ENCODE peak calls at places on chromosomes 16 and 17, in seven cellular contexts. S is heart left ventricle; K is astrocyte of the cerebellum; L is kidney; U is CD8-positive, alpha-beta T cell; F is DND-41; J is fibroblast of villous mesenchyme. Q is an unnamed sample.

GRCh38 chr17:82396601-82397435 is 21.3 kb upstream of the HEXD start:
- DNase-seq in S (peak; percentile 62), K (peak; percentile 33), L (peak; percentile 49), U (no peak), F (no peak), J (peak; percentile 91), Q (no peak)

GRCh38 chr17:40518401-40519088 is 17.1 kb upstream of the TNS4 start:
- DNase-seq in S (no peak), K (no peak), L (no peak), U (no peak), F (peak; percentile 43), J (no peak), Q (no peak)

GRCh38 chr16:84592718-84593117 is 25.2 kb downstream of the COTL1 start:
- DNase-seq in S (no peak), K (no peak), L (no peak), U (no peak), F (no peak), J (no peak), Q (no peak)

GRCh38 chr17:79630821-79631639 is 20.2 kb upstream of the RBFOX3 start:
- DNase-seq in S (no peak), K (no peak), L (no peak), U (no peak), F (peak; percentile 0), J (no peak), Q (no peak)

GRCh38 chr17:41965694-41966375 is 760 bp upstream of the CNP start:
- DNase-seq in S (peak; percentile 73), K (no peak), L (peak; percentile 91), U (peak; percentile 70), F (peak; percentile 30), J (peak; percentile 33), Q (peak; percentile 78)

GRCh38 chr16:85683363-85683762 is 5.4 kb downstream of the GINS2 start:
- DNase-seq in S (no peak), K (no peak), L (peak; percentile 39), U (no peak), F (no peak), J (no peak), Q (no peak)

GRCh38 chr16:88599092-88599733 is 29.0 kb downstream of the ZC3H18 start:
- DNase-seq in S (peak; percentile 91), K (no peak), L (peak; percentile 87), U (no peak), F (no peak), J (no peak), Q (no peak)

GRCh38 chr17:59266748-59267147 is 46.4 kb downstream of the GDPD1 start:
- DNase-seq in S (no peak), K (no peak), L (no peak), U (no peak), F (no peak), J (peak; percentile 46), Q (no peak)

GRCh38 chr16:89375021-89375420 is 115.3 kb downstream of the ANKRD11 start:
- DNase-seq in S (no peak), K (no peak), L (no peak), U (no peak), F (no peak), J (peak; percentile 83), Q (peak; percentile 61)

GRCh38 chr16:71853413-71853812 is 7.6 kb downstream of the ATXN1L start:
- DNase-seq in S (no peak), K (no peak), L (no peak), U (no peak), F (no peak), J (no peak), Q (peak; percentile 88)

GRCh38 chr16:23877107-23878070 is 41.6 kb downstream of the PRKCB start:
- DNase-seq in S (no peak), K (no peak), L (no peak), U (no peak), F (no peak), J (no peak), Q (peak; percentile 41)

GRCh38 chr16:80663078-80663477 is 122.3 kb downstream of the DYNLRB2 start:
- DNase-seq in S (no peak), K (no peak), L (no peak), U (no peak), F (no peak), J (no peak), Q (peak; percentile 58)

GRCh38 chr17:58332720-58333395 is 4.3 kb upstream of the TSPOAP1 start:
- DNase-seq in S (peak; percentile 58), K (no peak), L (peak; percentile 66), U (no peak), F (peak; percentile 96), J (no peak), Q (peak; percentile 85)

GRCh38 chr17:17568772-17569195 is 22.7 kb downstream of the PEMT start:
- DNase-seq in S (peak; percentile 88), K (no peak), L (peak; percentile 86), U (peak; percentile 34), F (peak; percentile 68), J (peak; percentile 48), Q (peak; percentile 49)

GRCh38 chr16:80599466-80599865 is 58.7 kb downstream of the DYNLRB2 start:
- DNase-seq in S (no peak), K (no peak), L (no peak), U (no peak), F (no peak), J (peak; percentile 31), Q (no peak)

GRCh38 chr17:74758846-74759163 is 10.4 kb downstream of the NHERF1 start:
- DNase-seq in S (no peak), K (no peak), L (peak; percentile 70), U (peak; percentile 50), F (peak; percentile 80), J (no peak), Q (no peak)

DNA sequence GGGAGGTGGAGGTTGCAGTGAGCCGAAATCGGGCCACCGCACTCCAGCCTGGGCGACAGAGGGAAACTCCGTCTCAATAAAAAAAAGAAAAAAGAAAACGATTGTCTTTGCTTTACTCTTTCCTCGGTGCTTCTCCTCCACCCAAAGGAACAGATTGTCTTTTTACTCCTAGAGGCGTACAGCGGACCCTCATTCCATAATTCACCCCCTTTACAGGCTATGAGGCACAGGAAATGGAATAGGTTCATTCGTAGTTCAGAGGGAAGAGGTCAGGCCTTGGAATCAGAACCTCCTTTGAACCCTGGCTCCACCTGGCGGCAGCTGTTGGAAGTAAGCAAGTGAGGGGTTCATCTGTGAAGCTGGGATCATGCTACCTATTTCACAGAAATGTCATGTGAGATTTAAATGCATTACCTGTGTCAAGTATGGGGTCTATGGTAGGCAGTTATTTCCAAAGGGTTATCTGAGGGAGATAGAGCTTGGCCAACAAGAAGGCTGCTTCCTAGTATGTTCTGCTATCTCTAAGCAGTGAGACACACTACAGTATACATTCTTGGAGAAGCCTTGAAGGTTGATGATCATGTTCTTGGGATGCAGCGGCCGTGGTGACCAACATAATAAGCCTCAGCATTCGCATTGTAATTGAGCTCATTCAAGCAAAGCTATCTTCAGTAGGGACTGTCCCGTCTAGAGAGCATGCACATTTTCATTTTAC is 18.6 kb upstream of the ZNF689 start:
- DNase-seq in S (peak; percentile 91), K (peak; percentile 45), L (peak; percentile 89), U (peak; percentile 79), F (peak; percentile 91), J (peak; percentile 77), Q (peak; percentile 85)
- H3K4me3 ChIP-seq in S (no peak overlapping the region), K (no peak overlapping the region), L (peak overlapping the region; percentile 5), U (peak overlapping the region; percentile 10), F (no peak overlapping the region), J (peak overlapping the region; percentile 47), Q (peak overlapping the region; percentile 25)

DNA sequence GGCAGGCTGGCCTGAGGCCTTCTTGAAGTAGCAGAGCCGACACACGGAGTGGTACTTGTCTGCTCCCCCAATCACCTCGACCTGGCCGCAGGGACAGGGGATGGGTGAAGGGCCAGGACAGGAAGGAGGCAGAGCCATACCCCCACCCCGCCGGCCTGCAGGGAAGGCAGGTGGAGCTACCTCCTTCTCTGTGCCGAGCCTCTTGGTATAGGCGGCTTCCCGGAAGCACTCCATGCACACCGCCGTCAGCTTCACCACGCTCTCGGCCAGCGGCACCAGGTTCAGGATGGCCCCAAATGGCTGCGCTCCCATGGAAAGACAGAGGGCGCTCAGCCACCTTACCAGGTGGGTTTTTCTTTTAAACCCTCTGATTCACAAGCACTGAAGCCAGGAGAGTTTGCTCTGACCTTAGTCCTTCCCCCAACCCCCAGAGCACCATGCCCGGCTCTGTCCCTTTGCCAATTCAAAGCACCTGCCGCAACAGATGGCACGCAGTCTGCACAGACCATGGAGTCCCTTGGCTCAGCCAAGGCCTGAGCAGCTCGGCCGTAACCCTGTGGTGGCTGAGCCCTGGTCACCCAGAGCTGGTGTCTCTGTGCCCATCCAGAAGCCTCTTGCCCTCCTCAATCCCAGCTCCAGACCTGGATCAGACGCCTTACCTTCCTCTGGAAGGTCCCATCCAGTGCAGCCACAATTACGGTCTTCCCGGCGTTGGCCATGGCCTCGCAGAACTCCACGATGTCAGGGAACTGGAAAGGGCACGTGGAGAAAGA is 6.7 kb downstream of the SYNGR2 start:
- DNase-seq in S (no peak), K (no peak), L (no peak), U (no peak), F (no peak), J (no peak), Q (no peak)
- TF ChIP-seq CTCF in S (no peak), K (no peak), L (peak; percentile 19), U (no peak), F (peak; percentile 31), J (no peak), Q (no peak)

GRCh38 chr16:22366889-22367288 is 7.5 kb downstream of the CDR2 start:
- DNase-seq in S (no peak), K (no peak), L (no peak), U (no peak), F (no peak), J (no peak), Q (no peak)

GRCh38 chr16:22372882-22373661 is 1.3 kb downstream of the CDR2 start:
- DNase-seq in S (no peak), K (no peak), L (no peak), U (no peak), F (peak; percentile 16), J (peak; percentile 9), Q (no peak)

GRCh38 chr16:22366371-22366770 is 8.0 kb downstream of the CDR2 start:
- DNase-seq in S (no peak), K (no peak), L (no peak), U (no peak), F (no peak), J (no peak), Q (no peak)

GRCh38 chr16:22370038-22370541 is 4.3 kb downstream of the CDR2 start:
- DNase-seq in S (no peak), K (no peak), L (no peak), U (no peak), F (no peak), J (peak; percentile 77), Q (no peak)

DNA sequence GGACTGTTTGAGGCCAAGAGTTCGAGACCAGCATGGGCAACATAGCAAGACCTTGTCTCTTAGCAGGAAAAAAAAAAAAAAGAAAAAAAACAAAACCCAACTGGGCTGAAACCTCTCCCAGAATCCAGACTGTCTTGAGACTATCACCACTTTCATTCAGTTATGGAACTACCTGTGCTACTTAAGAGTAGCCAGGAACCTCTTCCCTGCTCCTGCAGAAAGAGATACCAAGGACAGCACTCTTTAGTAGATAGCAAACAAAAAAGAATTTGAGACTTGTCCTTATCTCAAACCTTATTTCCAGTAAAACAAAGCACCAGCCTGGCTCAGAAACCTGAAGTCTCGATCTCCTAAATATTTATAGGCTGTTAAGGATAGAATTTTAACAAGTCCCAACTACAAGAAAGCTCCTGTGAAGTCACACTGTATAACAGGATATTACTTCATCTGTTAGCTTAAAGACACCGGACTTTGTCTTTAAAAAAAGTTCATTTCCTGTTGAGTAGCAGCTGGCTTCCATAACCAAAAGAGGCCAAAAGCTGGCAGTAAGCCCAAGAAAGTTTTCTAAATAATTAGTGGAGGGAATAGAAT is 5.1 kb downstream of the CDR2 start:
- DNase-seq in S (no peak), K (no peak), L (no peak), U (no peak), F (no peak), J (peak; percentile 71), Q (peak; percentile 37)
- H3K4me3 ChIP-seq in S (no peak overlapping the region), K (no peak overlapping the region), L (no peak overlapping the region), U (no peak overlapping the region), F (no peak overlapping the region), J (no peak overlapping the region), Q (no peak overlapping the region)

GRCh38 chr16:1787056-1787321 is 4.2 kb downstream of the NUBP2 start:
- DNase-seq in S (no peak), K (no peak), L (no peak), U (no peak), F (no peak), J (no peak), Q (no peak)
- TF ChIP-seq CTCF in S (no peak), K (no peak), L (no peak), U (no peak), F (no peak), J (no peak), Q (no peak)

Q was measured in GM12865.